ENCODE peak calls at places on chromosomes 13 and 19, in eight cellular contexts. K is glutamatergic neuron; J is iris pigment epithelial cell; C is fibroblast of mammary gland; T is GM12865; G is myocyte; Y is upper lobe of right lung; U is Jurkat, Clone E6-1. A is an unnamed sample.

GRCh38 chr19:29966594-29967249 is 24.7 kb downstream of the URI1 start:
- DNase-seq in K (no peak), J (peak), C (peak), T (peak), G (no peak), Y (no peak), U (peak), A (no peak)

GRCh38 chr13:80824231-80824630 is 483.3 kb upstream of the SPRY2 start:
- DNase-seq in K (no peak), J (peak), C (peak), T (no peak), G (peak), Y (no peak), U (no peak), A (no peak)

GRCh38 chr13:83950284-83950683 is 68.0 kb upstream of the SLITRK1 start:
- DNase-seq in K (no peak), J (no peak), C (no peak), T (no peak), G (no peak), Y (no peak), U (no peak), A (no peak)

GRCh38 chr19:17751103-17751911 is at the start of gene FCHO1:
- DNase-seq in K (no peak), J (no peak), C (no peak), T (peak), G (no peak), Y (peak), U (peak), A (peak)

GRCh38 chr13:106052200-106052767 is 483.2 kb downstream of the EFNB2 start:
- DNase-seq in K (peak), J (no peak), C (peak), T (no peak), G (no peak), Y (no peak), U (no peak), A (no peak)

GRCh38 chr13:90315061-90315460 is 1032.4 kb upstream of the MIR17HG start:
- DNase-seq in K (no peak), J (no peak), C (no peak), T (no peak), G (no peak), Y (no peak), U (no peak), A (no peak)

GRCh38 chr19:10068205-10068604 is 17.9 kb upstream of the SHFL start:
- DNase-seq in K (no peak), J (no peak), C (no peak), T (no peak), G (no peak), Y (no peak), U (peak), A (peak)

GRCh38 chr13:24050292-24050711 is 110.2 kb upstream of the SPATA13 start:
- DNase-seq in K (no peak), J (peak), C (peak), T (no peak), G (peak), Y (peak), U (no peak), A (no peak)

GRCh38 chr13:51955281-51955771 is 55.9 kb downstream of the ATP7B start:
- DNase-seq in K (no peak), J (no peak), C (no peak), T (no peak), G (peak), Y (no peak), U (no peak), A (no peak)

GRCh38 chr19:8370176-8371010 is 6.4 kb downstream of the ANGPTL4 start:
- DNase-seq in K (no peak), J (no peak), C (no peak), T (no peak), G (no peak), Y (no peak), U (no peak), A (no peak)

GRCh38 chr19:45913874-45914830 is at the start of gene NANOS2:
- DNase-seq in K (peak), J (no peak), C (no peak), T (peak), G (no peak), Y (no peak), U (no peak), A (peak)

GRCh38 chr19:54660967-54661366 is 1.8 kb upstream of the LILRB4 start:
- DNase-seq in K (no peak), J (no peak), C (no peak), T (peak), G (no peak), Y (no peak), U (no peak), A (no peak)

GRCh38 chr13:114279770-114280169 is 1.6 kb upstream of the UPF3A start:
- DNase-seq in K (no peak), J (no peak), C (no peak), T (no peak), G (no peak), Y (no peak), U (no peak), A (no peak)

GRCh38 chr19:56333506-56333905 is 18.9 kb upstream of the ZSCAN5A start:
- DNase-seq in K (peak), J (peak), C (peak), T (peak), G (peak), Y (no peak), U (peak), A (peak)

GRCh38 chr13:111210488-111210887 is 95.4 kb downstream of the ARHGEF7 start:
- DNase-seq in K (no peak), J (peak), C (peak), T (no peak), G (peak), Y (peak), U (no peak), A (no peak)

GRCh38 chr13:109744512-109745051 is 41.8 kb downstream of the IRS2 start:
- DNase-seq in K (no peak), J (peak), C (peak), T (no peak), G (no peak), Y (no peak), U (no peak), A (no peak)

GRCh38 chr19:42242071-42242511 is 311 bp downstream of the GSK3A start:
- DNase-seq in K (no peak), J (no peak), C (no peak), T (no peak), G (peak), Y (no peak), U (no peak), A (no peak)

GRCh38 chr13:114079601-114080536 is 52.6 kb downstream of the RASA3 start:
- DNase-seq in K (no peak), J (no peak), C (no peak), T (no peak), G (no peak), Y (peak), U (no peak), A (no peak)

GRCh38 chr19:15779756-15780476 is 7.5 kb upstream of the OR10H5 start:
- DNase-seq in K (no peak), J (peak), C (peak), T (no peak), G (no peak), Y (no peak), U (no peak), A (no peak)

GRCh38 chr13:92573467-92574057 is 653.0 kb upstream of the GPC6 start:
- DNase-seq in K (peak), J (peak), C (peak), T (peak), G (peak), Y (no peak), U (peak), A (no peak)

GRCh38 chr13:29369060-29369743 is 226.3 kb downstream of the SLC7A1 start:
- DNase-seq in K (no peak), J (peak), C (peak), T (peak), G (peak), Y (no peak), U (peak), A (peak)

A was measured in KBM-7.